ENCODE peak calls at places on chromosomes 6 and 20, in nine cellular contexts. One of them, this sample, is unnamed.

GRCh38 chr6:14216931-14217684 is 99.5 kb downstream of the CD83 start:
- DNase-seq in A673: no peak
- DNase-seq in psoas muscle: no peak
- DNase-seq in spleen: no peak
- DNase-seq in A549: no peak
- DNase-seq in mammary epithelial cell: no peak
- DNase-seq in HFF-Myc: peak; percentile 98
- DNase-seq in OCI-LY7: no peak
- DNase-seq in left lung: no peak
- DNase-seq in this sample: no peak

GRCh38 chr20:63587781-63588591 is 13.9 kb upstream of the HELZ2 start:
- DNase-seq in A673: no peak
- DNase-seq in psoas muscle: no peak
- DNase-seq in spleen: no peak
- DNase-seq in A549: no peak
- DNase-seq in mammary epithelial cell: no peak
- DNase-seq in HFF-Myc: no peak
- DNase-seq in OCI-LY7: no peak
- DNase-seq in left lung: peak; percentile 43
- DNase-seq in this sample: no peak

GRCh38 chr6:116500969-116501433 is 10.4 kb upstream of the CALHM5 start:
- DNase-seq in A673: no peak
- DNase-seq in psoas muscle: no peak
- DNase-seq in spleen: no peak
- DNase-seq in A549: no peak
- DNase-seq in mammary epithelial cell: peak; percentile 49
- DNase-seq in HFF-Myc: no peak
- DNase-seq in OCI-LY7: no peak
- DNase-seq in left lung: no peak
- DNase-seq in this sample: no peak

GRCh38 chr6:79042088-79042798 is 35.8 kb downstream of the PHIP start:
- DNase-seq in A673: no peak
- DNase-seq in psoas muscle: no peak
- DNase-seq in spleen: no peak
- DNase-seq in A549: no peak
- DNase-seq in mammary epithelial cell: no peak
- DNase-seq in HFF-Myc: no peak
- DNase-seq in OCI-LY7: no peak
- DNase-seq in left lung: no peak
- DNase-seq in this sample: no peak

GRCh38 chr6:145809211-145809610 is 5.4 kb downstream of the FBXO30 start:
- DNase-seq in A673: no peak
- DNase-seq in psoas muscle: no peak
- DNase-seq in spleen: no peak
- DNase-seq in A549: no peak
- DNase-seq in mammary epithelial cell: no peak
- DNase-seq in HFF-Myc: no peak
- DNase-seq in OCI-LY7: peak; percentile 36
- DNase-seq in left lung: no peak
- DNase-seq in this sample: no peak

GRCh38 chr20:38458314-38458713 is 14.3 kb upstream of the RALGAPB start:
- DNase-seq in A673: no peak
- DNase-seq in psoas muscle: no peak
- DNase-seq in spleen: no peak
- DNase-seq in A549: no peak
- DNase-seq in mammary epithelial cell: no peak
- DNase-seq in HFF-Myc: no peak
- DNase-seq in OCI-LY7: no peak
- DNase-seq in left lung: no peak
- DNase-seq in this sample: no peak

GRCh38 chr20:64234291-64234791 is 21.2 kb upstream of the PCMTD2 start:
- DNase-seq in A673: no peak
- DNase-seq in psoas muscle: peak; percentile 30
- DNase-seq in spleen: peak; percentile 54
- DNase-seq in A549: no peak
- DNase-seq in mammary epithelial cell: no peak
- DNase-seq in HFF-Myc: no peak
- DNase-seq in OCI-LY7: no peak
- DNase-seq in left lung: no peak
- DNase-seq in this sample: peak; percentile 36

GRCh38 chr6:136470044-136470443 is 80.2 kb downstream of the MAP7 start:
- DNase-seq in A673: no peak
- DNase-seq in psoas muscle: no peak
- DNase-seq in spleen: no peak
- DNase-seq in A549: no peak
- DNase-seq in mammary epithelial cell: peak; percentile 18
- DNase-seq in HFF-Myc: no peak
- DNase-seq in OCI-LY7: no peak
- DNase-seq in left lung: no peak
- DNase-seq in this sample: no peak

GRCh38 chr6:159978291-159979135 is 9.6 kb downstream of the IGF2R start:
- DNase-seq in A673: no peak
- DNase-seq in psoas muscle: no peak
- DNase-seq in spleen: no peak
- DNase-seq in A549: no peak
- DNase-seq in mammary epithelial cell: no peak
- DNase-seq in HFF-Myc: no peak
- DNase-seq in OCI-LY7: peak; percentile 35
- DNase-seq in left lung: no peak
- DNase-seq in this sample: no peak

GRCh38 chr6:170147056-170147787 is 143.7 kb downstream of the DLL1 start:
- DNase-seq in A673: no peak
- DNase-seq in psoas muscle: peak; percentile 70
- DNase-seq in spleen: peak; percentile 82
- DNase-seq in A549: no peak
- DNase-seq in mammary epithelial cell: no peak
- DNase-seq in HFF-Myc: no peak
- DNase-seq in OCI-LY7: no peak
- DNase-seq in left lung: peak; percentile 66
- DNase-seq in this sample: no peak

GRCh38 chr6:131488780-131489179 is 84.2 kb upstream of the ARG1 start:
- DNase-seq in A673: no peak
- DNase-seq in psoas muscle: no peak
- DNase-seq in spleen: no peak
- DNase-seq in A549: no peak
- DNase-seq in mammary epithelial cell: peak; percentile 44
- DNase-seq in HFF-Myc: no peak
- DNase-seq in OCI-LY7: no peak
- DNase-seq in left lung: no peak
- DNase-seq in this sample: no peak

GRCh38 chr6:143176090-143177021 is 115.7 kb downstream of the AIG1 start:
- DNase-seq in A673: no peak
- DNase-seq in psoas muscle: no peak
- DNase-seq in spleen: no peak
- DNase-seq in A549: no peak
- DNase-seq in mammary epithelial cell: peak; percentile 92
- DNase-seq in HFF-Myc: peak; percentile 68
- DNase-seq in OCI-LY7: no peak
- DNase-seq in left lung: peak; percentile 24
- DNase-seq in this sample: no peak

GRCh38 chr6:100464910-100465700 is at the start of gene SIM1:
- DNase-seq in A673: peak; percentile 93
- DNase-seq in psoas muscle: peak; percentile 95
- DNase-seq in spleen: no peak
- DNase-seq in A549: no peak
- DNase-seq in mammary epithelial cell: peak; percentile 53
- DNase-seq in HFF-Myc: peak; percentile 90
- DNase-seq in OCI-LY7: no peak
- DNase-seq in left lung: peak; percentile 77
- DNase-seq in this sample: no peak

GRCh38 chr6:87366899-87367298 is 22.3 kb downstream of the C6orf163 start:
- DNase-seq in A673: no peak
- DNase-seq in psoas muscle: no peak
- DNase-seq in spleen: no peak
- DNase-seq in A549: no peak
- DNase-seq in mammary epithelial cell: no peak
- DNase-seq in HFF-Myc: no peak
- DNase-seq in OCI-LY7: no peak
- DNase-seq in left lung: no peak
- DNase-seq in this sample: no peak

GRCh38 chr6:134347916-134348805 is 30.2 kb upstream of the SGK1 start:
- DNase-seq in A673: no peak
- DNase-seq in psoas muscle: peak; percentile 72
- DNase-seq in spleen: no peak
- DNase-seq in A549: no peak
- DNase-seq in mammary epithelial cell: peak; percentile 56
- DNase-seq in HFF-Myc: no peak
- DNase-seq in OCI-LY7: no peak
- DNase-seq in left lung: no peak
- DNase-seq in this sample: no peak

GRCh38 chr6:107383705-107384104 is 75.7 kb downstream of the PDSS2 start:
- DNase-seq in A673: no peak
- DNase-seq in psoas muscle: no peak
- DNase-seq in spleen: no peak
- DNase-seq in A549: no peak
- DNase-seq in mammary epithelial cell: no peak
- DNase-seq in HFF-Myc: no peak
- DNase-seq in OCI-LY7: no peak
- DNase-seq in left lung: no peak
- DNase-seq in this sample: no peak
- H3K4me3 ChIP-seq in A673: no peak overlapping the region
- H3K4me3 ChIP-seq in psoas muscle: no peak overlapping the region
- H3K4me3 ChIP-seq in spleen: no peak overlapping the region
- H3K4me3 ChIP-seq in A549: no peak overlapping the region
- H3K4me3 ChIP-seq in mammary epithelial cell: no peak overlapping the region
- H3K4me3 ChIP-seq in HFF-Myc: no peak overlapping the region
- H3K4me3 ChIP-seq in OCI-LY7: no peak overlapping the region
- H3K4me3 ChIP-seq in left lung: no peak overlapping the region
- H3K4me3 ChIP-seq in this sample: no peak overlapping the region

DNA sequence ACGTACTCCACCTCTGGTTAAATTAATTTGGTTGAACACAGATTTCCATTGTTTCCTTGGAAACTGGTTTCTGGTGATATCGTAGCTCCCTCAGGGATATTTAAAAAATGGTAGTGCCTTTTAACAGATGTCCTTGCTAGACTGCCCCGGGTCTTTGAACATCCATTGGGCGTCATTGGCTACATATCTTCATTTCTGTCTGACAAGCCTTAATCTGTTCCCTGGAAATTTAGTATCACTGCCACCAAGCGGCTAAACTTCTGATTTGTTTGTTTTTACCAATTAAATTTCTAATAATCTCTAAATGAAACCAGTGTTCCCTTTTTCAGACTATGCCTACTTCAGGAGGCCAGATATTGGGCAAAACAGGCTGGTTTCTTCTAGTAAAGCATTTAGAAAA is 249.3 kb downstream of the ZFAND3 start:
- DNase-seq in A673: peak; percentile 41
- DNase-seq in psoas muscle: no peak
- DNase-seq in spleen: no peak
- DNase-seq in A549: no peak
- DNase-seq in mammary epithelial cell: no peak
- DNase-seq in HFF-Myc: no peak
- DNase-seq in OCI-LY7: no peak
- DNase-seq in left lung: no peak
- DNase-seq in this sample: no peak
- TF ChIP-seq CTCF in A673: peak; percentile 47
- TF ChIP-seq CTCF in psoas muscle: no peak
- TF ChIP-seq CTCF in spleen: no peak
- TF ChIP-seq CTCF in A549: peak; percentile 16
- TF ChIP-seq CTCF in mammary epithelial cell: peak; percentile 20
- TF ChIP-seq CTCF in HFF-Myc: no peak
- TF ChIP-seq CTCF in OCI-LY7: no peak
- TF ChIP-seq CTCF in left lung: no peak
- TF ChIP-seq CTCF in this sample: no peak

GRCh38 chr20:50048420-50049166 is 64.4 kb downstream of the UBE2V1 start:
- DNase-seq in A673: no peak
- DNase-seq in psoas muscle: no peak
- DNase-seq in spleen: no peak
- DNase-seq in A549: no peak
- DNase-seq in mammary epithelial cell: peak; percentile 13
- DNase-seq in HFF-Myc: no peak
- DNase-seq in OCI-LY7: no peak
- DNase-seq in left lung: no peak
- DNase-seq in this sample: no peak
- H3K4me3 ChIP-seq in A673: no peak overlapping the region
- H3K4me3 ChIP-seq in psoas muscle: no peak overlapping the region
- H3K4me3 ChIP-seq in spleen: no peak overlapping the region
- H3K4me3 ChIP-seq in A549: no peak overlapping the region
- H3K4me3 ChIP-seq in mammary epithelial cell: no peak overlapping the region
- H3K4me3 ChIP-seq in HFF-Myc: no peak overlapping the region
- H3K4me3 ChIP-seq in OCI-LY7: no peak overlapping the region
- H3K4me3 ChIP-seq in left lung: no peak overlapping the region
- H3K4me3 ChIP-seq in this sample: no peak overlapping the region

GRCh38 chr6:98039443-98039842 is 756.4 kb upstream of the MMS22L start:
- DNase-seq in A673: peak; percentile 3
- DNase-seq in psoas muscle: no peak
- DNase-seq in spleen: no peak
- DNase-seq in A549: no peak
- DNase-seq in mammary epithelial cell: no peak
- DNase-seq in HFF-Myc: no peak
- DNase-seq in OCI-LY7: no peak
- DNase-seq in left lung: no peak
- DNase-seq in this sample: no peak

GRCh38 chr6:98041921-98042320 is 758.9 kb upstream of the MMS22L start:
- DNase-seq in A673: peak; percentile 15
- DNase-seq in psoas muscle: no peak
- DNase-seq in spleen: no peak
- DNase-seq in A549: no peak
- DNase-seq in mammary epithelial cell: no peak
- DNase-seq in HFF-Myc: no peak
- DNase-seq in OCI-LY7: no peak
- DNase-seq in left lung: no peak
- DNase-seq in this sample: no peak

GRCh38 chr6:98041072-98041471 is 758.1 kb upstream of the MMS22L start:
- DNase-seq in A673: no peak
- DNase-seq in psoas muscle: no peak
- DNase-seq in spleen: no peak
- DNase-seq in A549: no peak
- DNase-seq in mammary epithelial cell: no peak
- DNase-seq in HFF-Myc: no peak
- DNase-seq in OCI-LY7: no peak
- DNase-seq in left lung: no peak
- DNase-seq in this sample: no peak

GRCh38 chr6:98037571-98037970 is 754.6 kb upstream of the MMS22L start:
- DNase-seq in A673: peak; percentile 2
- DNase-seq in psoas muscle: no peak
- DNase-seq in spleen: no peak
- DNase-seq in A549: no peak
- DNase-seq in mammary epithelial cell: no peak
- DNase-seq in HFF-Myc: no peak
- DNase-seq in OCI-LY7: no peak
- DNase-seq in left lung: no peak
- DNase-seq in this sample: no peak

DNA sequence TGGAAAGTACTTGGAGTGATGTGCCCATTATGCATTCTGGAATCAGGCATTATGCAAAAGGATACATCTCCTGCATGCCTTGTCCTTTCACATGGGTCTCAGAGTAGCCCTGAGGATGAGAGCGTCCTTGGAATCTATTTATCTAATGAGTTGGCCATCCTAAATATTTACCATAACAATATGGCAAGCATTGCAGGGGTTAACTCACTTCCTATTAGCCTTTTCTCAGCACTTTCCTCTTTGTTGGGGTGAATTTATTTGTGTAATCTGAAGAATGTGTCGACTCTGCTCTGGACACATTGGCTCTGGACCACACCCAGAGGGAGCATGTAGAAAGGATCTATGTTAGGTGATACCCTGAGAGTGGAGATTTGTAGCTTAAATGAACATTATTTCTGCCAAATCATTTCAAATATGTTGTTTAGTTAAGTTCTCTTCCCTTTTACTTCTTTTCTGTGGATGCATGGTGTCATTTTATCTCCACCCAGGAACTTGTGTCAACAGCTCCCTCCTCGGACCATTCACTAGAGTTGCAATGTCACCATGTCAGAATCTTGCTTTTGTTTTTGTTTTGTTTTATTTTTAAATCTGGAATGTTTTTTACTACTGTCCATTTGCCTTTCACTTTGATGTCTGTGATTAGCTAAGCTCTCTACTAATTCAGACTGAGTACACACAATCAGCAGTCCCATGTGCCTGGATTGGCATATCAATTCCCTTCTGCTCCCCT is 757.0 kb upstream of the MMS22L start:
- DNase-seq in A673: peak; percentile 63
- DNase-seq in psoas muscle: no peak
- DNase-seq in spleen: no peak
- DNase-seq in A549: no peak
- DNase-seq in mammary epithelial cell: peak; percentile 17
- DNase-seq in HFF-Myc: no peak
- DNase-seq in OCI-LY7: no peak
- DNase-seq in left lung: no peak
- DNase-seq in this sample: no peak
- TF ChIP-seq CTCF in A673: peak; percentile 81
- TF ChIP-seq CTCF in psoas muscle: no peak
- TF ChIP-seq CTCF in spleen: no peak
- TF ChIP-seq CTCF in A549: no peak
- TF ChIP-seq CTCF in mammary epithelial cell: peak; percentile 49
- TF ChIP-seq CTCF in HFF-Myc: no peak
- TF ChIP-seq CTCF in OCI-LY7: peak; percentile 40
- TF ChIP-seq CTCF in left lung: no peak
- TF ChIP-seq CTCF in this sample: peak; percentile 13

This sample was measured in upper lobe of right lung.